ENCODE peak calls at places on chromosomes 4 and X, in five cellular contexts. V is heart right ventricle, K is lower lobe of right lung, A is GM20000, M is HL-60. P is an unnamed sample.
A peak's percentile ranks its signal among the peaks of the same experiment; 100 is the strongest.

GRCh38 chrX:130173190-130173895 is 1.6 kb downstream of the RAB33A start:
- DNase-seq in M (peak; percentile 36), V (peak; percentile 18), K (no peak), A (peak; percentile 74), P (peak; percentile 38)

GRCh38 chrX:115949900-115950822 is 220.4 kb upstream of the AGTR2 start:
- DNase-seq in V (no peak), K (no peak), A (no peak), M (no peak), P (no peak)

GRCh38 chr4:3770323-3771166 is 4.4 kb downstream of the ADRA2C start:
- DNase-seq in K (no peak), V (no peak), A (no peak), M (no peak), P (no peak)

GRCh38 chr4:7032591-7032990 is 10.6 kb upstream of the TADA2B start:
- DNase-seq in M (no peak), A (no peak), V (no peak), K (no peak), P (no peak)

GRCh38 chrX:54447461-54447860 is 7.3 kb downstream of the TSR2 start:
- DNase-seq in M (no peak), A (no peak), K (no peak), V (no peak), P (no peak)

GRCh38 chr4:175705407-175705806 is 106.7 kb downstream of the GPM6A start:
- DNase-seq in A (no peak), K (no peak), M (no peak), V (peak; percentile 8), P (no peak)

GRCh38 chrX:119655125-119655524 is 37.8 kb downstream of the SEPTIN6 start:
- DNase-seq in M (no peak), K (no peak), V (peak; percentile 22), A (no peak), P (no peak)

GRCh38 chr4:41323706-41324105 is 67.0 kb downstream of the UCHL1 start:
- DNase-seq in M (no peak), V (no peak), K (no peak), A (no peak), P (no peak)

GRCh38 chrX:16589211-16589610 is 60.7 kb upstream of the S100G start:
- DNase-seq in M (no peak), K (no peak), V (no peak), A (no peak), P (peak; percentile 13)

GRCh38 chr4:68724922-68725321 is 54.5 kb upstream of the UGT2B15 start:
- DNase-seq in V (no peak), M (no peak), K (no peak), A (no peak), P (no peak)

GRCh38 chr4:169485791-169486742 is 126.3 kb downstream of the NEK1 start:
- DNase-seq in M (peak; percentile 43), A (peak; percentile 51), K (no peak), V (no peak), P (no peak)

GRCh38 chr4:156312261-156312847 is 358.7 kb upstream of the CTSO start:
- DNase-seq in K (no peak), V (no peak), A (no peak), M (no peak), P (no peak)

GRCh38 chr4:165058676-165059075 is 5.0 kb downstream of the TRIM75 start:
- DNase-seq in K (no peak), A (no peak), M (no peak), V (no peak), P (no peak)

GRCh38 chr4:1411436-1412375 is 5.5 kb upstream of the NKX1-1 start:
- DNase-seq in V (no peak), A (peak; percentile 47), K (peak; percentile 36), M (no peak), P (no peak)

GRCh38 chr4:102342404-102343074 is 2.7 kb downstream of the SLC39A8 start:
- DNase-seq in A (no peak), K (no peak), M (no peak), V (no peak), P (no peak)

GRCh38 chrX:13911581-13911980 is 94.7 kb upstream of the GPM6B start:
- DNase-seq in V (no peak), M (no peak), K (no peak), A (no peak), P (no peak)

GRCh38 chr4:167111622-167112021 is 122.7 kb downstream of the SPOCK3 start:
- DNase-seq in V (no peak), K (no peak), M (no peak), A (no peak), P (no peak)

GRCh38 chrX:39301041-39301440 is 499.8 kb downstream of the MID1IP1 start:
- DNase-seq in V (no peak), K (no peak), M (no peak), A (no peak), P (no peak)

GRCh38 chrX:140548985-140549384 is 44.1 kb upstream of the SOX3 start:
- DNase-seq in M (no peak), K (no peak), A (no peak), V (no peak), P (no peak)

GRCh38 chr4:114151-114550 is 10.2 kb upstream of the ZNF718 start:
- DNase-seq in M (no peak), K (no peak), V (no peak), A (no peak), P (no peak)

GRCh38 chrX:145817666-145818521 is at the start of gene SLITRK2:
- DNase-seq in K (no peak), V (no peak), M (no peak), A (no peak), P (no peak)

GRCh38 chrX:109270580-109271484 is 211.1 kb downstream of the GUCY2F start:
- DNase-seq in M (peak; percentile 83), V (no peak), A (peak; percentile 49), K (peak; percentile 41), P (no peak)

GRCh38 chr4:119626943-119627266 is 1.7 kb downstream of the PDE5A start:
- DNase-seq in K (no peak), A (no peak), V (no peak), M (no peak), P (no peak)

GRCh38 chr4:119628281-119629141 is at the start of gene PDE5A:
- DNase-seq in M (peak; percentile 17), K (peak; percentile 85), A (peak; percentile 87), V (peak; percentile 84), P (peak; percentile 94)

GRCh38 chr4:119629142-119629471 is 503 bp upstream of the PDE5A start:
- DNase-seq in V (no peak), A (no peak), K (no peak), M (no peak), P (no peak)

GRCh38 chr4:119626420-119626819 is 2.2 kb downstream of the PDE5A start:
- DNase-seq in V (no peak), M (no peak), K (no peak), A (no peak), P (no peak)

DNA sequence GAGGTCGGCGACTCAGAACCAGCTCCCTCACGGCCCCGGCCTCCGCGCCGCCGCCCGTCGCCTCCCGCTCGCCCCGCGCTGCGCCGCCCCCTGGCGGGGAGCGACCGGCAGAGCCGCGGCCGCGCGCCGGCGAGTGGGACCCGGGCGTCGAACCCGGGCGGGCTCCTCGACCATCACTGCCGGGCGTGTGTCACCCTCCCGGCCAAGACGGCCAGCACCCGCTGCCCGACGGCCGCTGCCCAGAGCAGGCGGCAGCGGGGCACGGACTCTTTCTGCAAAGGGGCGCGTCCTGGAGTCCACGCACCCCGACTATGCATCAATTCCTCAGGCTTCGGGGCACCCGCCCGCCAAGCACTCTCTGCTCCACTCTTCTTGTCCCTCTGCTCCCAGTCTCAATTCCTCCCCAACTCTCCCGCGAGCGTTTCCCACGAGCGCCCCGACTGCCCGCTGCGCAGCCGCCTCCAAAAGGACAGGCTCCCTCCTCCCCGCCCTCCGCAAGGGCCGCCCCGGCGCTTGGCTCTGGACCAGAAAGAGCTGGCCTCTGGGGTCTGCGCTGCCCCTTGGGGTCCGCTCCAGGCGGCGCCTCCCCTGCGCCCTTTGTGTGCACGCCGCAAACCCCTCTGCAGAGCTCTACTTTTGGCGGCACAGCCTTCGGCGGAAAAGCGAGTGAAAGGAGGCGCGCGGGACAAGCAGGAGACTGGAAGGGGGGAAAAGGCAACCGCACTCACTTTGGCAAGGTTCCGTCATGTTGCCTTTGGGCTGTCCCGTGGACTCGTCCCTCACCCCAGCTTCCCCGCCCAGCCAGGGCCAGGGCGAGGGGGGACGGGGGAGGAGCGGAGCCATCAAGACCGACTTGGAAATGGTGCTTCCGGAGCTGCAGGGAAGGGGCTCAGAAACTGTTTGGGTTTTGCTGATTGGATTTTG is 1.1 kb downstream of the PDE5A start:
- DNase-seq in V (peak; percentile 74), K (peak; percentile 66), M (no peak), A (peak; percentile 89), P (peak; percentile 23)
- TF ChIP-seq CTCF in V (peak; percentile 39), K (peak; percentile 48), M (no peak), A (peak; percentile 70), P (no peak)

DNA sequence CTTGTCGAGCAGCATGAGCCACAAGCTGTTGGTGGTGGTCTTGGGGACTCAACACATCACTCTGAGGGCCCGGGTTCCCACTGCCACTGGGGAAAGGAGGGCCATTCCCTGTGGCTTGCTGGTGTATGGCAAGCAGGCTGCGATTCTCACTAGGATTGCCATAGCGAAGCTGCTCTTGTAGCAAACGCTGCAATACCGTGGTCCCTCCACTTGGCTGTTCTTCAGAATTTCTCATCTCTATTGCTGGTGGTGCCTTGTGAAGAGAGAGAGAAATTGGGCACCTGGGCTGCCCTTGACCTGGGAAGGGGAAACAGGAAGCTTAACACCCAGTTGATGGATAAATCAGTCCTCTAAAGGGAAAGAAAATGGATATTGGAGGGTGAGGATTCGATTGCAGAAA is 17.7 kb downstream of the AMOT start:
- DNase-seq in V (no peak), A (no peak), K (no peak), M (no peak), P (no peak)
- TF ChIP-seq CTCF in V (no peak), A (no peak), K (no peak), M (no peak), P (no peak)

GRCh38 chrX:78118628-78119027 is 14.6 kb downstream of the PGK1 start:
- DNase-seq in A (no peak), M (no peak), V (no peak), K (no peak), P (no peak)

GRCh38 chrX:78124304-78124703 is 15.1 kb downstream of the TAF9B start:
- DNase-seq in K (no peak), A (no peak), V (no peak), M (no peak), P (no peak)

GRCh38 chrX:78116365-78116764 is 12.3 kb downstream of the PGK1 start:
- DNase-seq in A (no peak), K (no peak), M (no peak), V (no peak), P (no peak)

GRCh38 chrX:78123190-78123589 is 16.3 kb downstream of the TAF9B start:
- DNase-seq in M (no peak), V (no peak), A (no peak), K (no peak), P (no peak)

GRCh38 chrX:78119521-78120227 is 15.6 kb downstream of the PGK1 start:
- DNase-seq in A (no peak), V (no peak), K (no peak), M (no peak), P (no peak)
- TF ChIP-seq CTCF in A (no peak), V (peak; percentile 9), K (no peak), M (no peak), P (no peak)

GRCh38 chrX:23626651-23627050 is 40.6 kb upstream of the PRDX4 start:
- DNase-seq in K (no peak), V (no peak), A (no peak), M (no peak), P (no peak)
- TF ChIP-seq CTCF in K (no peak), V (no peak), A (peak; percentile 9), M (no peak), P (no peak)

GRCh38 chr4:176793060-176793605 is 411 bp upstream of the VEGFC start:
- DNase-seq in K (no peak), V (no peak), M (no peak), A (no peak), P (peak; percentile 88)
- TF ChIP-seq CTCF in K (no peak), V (no peak), M (no peak), A (no peak), P (no peak)

P was measured in lower leg skin.